ENCODE peak calls at places on chromosomes 13 and 19, in four cellular contexts. A, J, P and Z are unnamed samples.

GRCh38 chr13:74819549-74819948 is 662.4 kb downstream of the TBC1D4 start:
- DNase-seq in A (no peak), J (peak), P (no peak), Z (no peak)

GRCh38 chr19:1767464-1767933 is 14.2 kb downstream of the ONECUT3 start:
- DNase-seq in A (no peak), J (no peak), P (peak), Z (no peak)

GRCh38 chr19:1446713-1447564 is 3.0 kb upstream of the APC2 start:
- DNase-seq in A (no peak), J (no peak), P (no peak), Z (no peak)

GRCh38 chr19:48660854-48661731 is 11.7 kb downstream of the NTN5 start:
- DNase-seq in A (peak), J (peak), P (peak), Z (no peak)

GRCh38 chr13:45331123-45331619 is 9.8 kb downstream of the TPT1 start:
- DNase-seq in A (no peak), J (no peak), P (no peak), Z (no peak)

GRCh38 chr19:48837081-48837524 is 812 bp upstream of the HSD17B14 start:
- DNase-seq in A (peak), J (peak), P (peak), Z (no peak)

GRCh38 chr13:110475117-110475516 is 86.4 kb downstream of the RAB20 start:
- DNase-seq in A (no peak), J (no peak), P (no peak), Z (no peak)

GRCh38 chr19:664913-665443 is 2.0 kb upstream of the RNF126 start:
- DNase-seq in A (no peak), J (peak), P (peak), Z (no peak)

GRCh38 chr13:38777347-38778107 is 90.7 kb downstream of the FREM2 start:
- DNase-seq in A (no peak), J (no peak), P (no peak), Z (no peak)

GRCh38 chr19:10929402-10929794 is 787 bp downstream of the TIMM29 start:
- DNase-seq in A (no peak), J (no peak), P (no peak), Z (no peak)

GRCh38 chr19:1768248-1768647 is 14.9 kb downstream of the ONECUT3 start:
- DNase-seq in A (no peak), J (no peak), P (no peak), Z (no peak)

GRCh38 chr19:29381353-29382203 is 144.2 kb upstream of the VSTM2B start:
- DNase-seq in A (no peak), J (no peak), P (no peak), Z (no peak)

GRCh38 chr13:49303533-49304252 is 56.0 kb downstream of the CDADC1 start:
- DNase-seq in A (no peak), J (no peak), P (no peak), Z (no peak)

GRCh38 chr13:58032676-58033440 is 401.3 kb downstream of the PCDH17 start:
- DNase-seq in A (no peak), J (no peak), P (no peak), Z (no peak)

GRCh38 chr19:52689804-52690394 is 44.9 kb downstream of the ZNF611 start:
- DNase-seq in A (no peak), J (no peak), P (no peak), Z (no peak)

GRCh38 chr13:39963612-39964011 is 308.1 kb downstream of the COG6 start:
- DNase-seq in A (no peak), J (no peak), P (no peak), Z (no peak)

GRCh38 chr19:4267101-4267900 is 11.8 kb upstream of the SHD start:
- DNase-seq in A (no peak), J (peak), P (peak), Z (no peak)

GRCh38 chr13:48547663-48548092 is 14.8 kb upstream of the RCBTB2 start:
- DNase-seq in A (no peak), J (no peak), P (no peak), Z (no peak)

GRCh38 chr19:13981467-13981866 is 24.7 kb downstream of the RFX1 start:
- DNase-seq in A (no peak), J (no peak), P (no peak), Z (no peak)

GRCh38 chr13:98845726-98846125 is 93.3 kb upstream of the SLC15A1 start:
- DNase-seq in A (no peak), J (no peak), P (no peak), Z (no peak)

GRCh38 chr19:4328243-4328990 is 10.2 kb downstream of the STAP2 start:
- DNase-seq in A (peak), J (peak), P (peak), Z (peak)

GRCh38 chr19:42153606-42154405 is 21.6 kb upstream of the POU2F2 start:
- DNase-seq in A (no peak), J (no peak), P (no peak), Z (no peak)

GRCh38 chr13:80131204-80131603 is 209.7 kb downstream of the SPRY2 start:
- DNase-seq in A (no peak), J (peak), P (no peak), Z (no peak)

GRCh38 chr13:32650705-32651311 is 64.6 kb downstream of the PDS5B start:
- DNase-seq in A (no peak), J (peak), P (peak), Z (no peak)

GRCh38 chr13:70104481-70104880 is 3.1 kb upstream of the ATXN8OS start:
- DNase-seq in A (no peak), J (no peak), P (no peak), Z (no peak)

GRCh38 chr13:52027832-52028231 is 3.3 kb downstream of the UTP14C start:
- DNase-seq in A (no peak), J (no peak), P (no peak), Z (no peak)

GRCh38 chr19:19643158-19644053 is at the start of gene GMIP:
- DNase-seq in A (no peak), J (peak), P (peak), Z (no peak)

GRCh38 chr19:15154002-15154612 is 46.7 kb downstream of the NOTCH3 start:
- DNase-seq in A (no peak), J (peak), P (no peak), Z (no peak)

GRCh38 chr13:63409791-63410351 is 1994.2 kb upstream of the PCDH20 start:
- DNase-seq in A (no peak), J (no peak), P (no peak), Z (no peak)

GRCh38 chr19:13149628-13150186 is 468 bp downstream of the STX10 start:
- DNase-seq in A (no peak), J (peak), P (no peak), Z (no peak)

GRCh38 chr13:32284927-32285632 is 30.1 kb downstream of the ZAR1L start:
- DNase-seq in A (peak), J (peak), P (no peak), Z (no peak)

GRCh38 chr13:99812611-99813010 is 159.0 kb downstream of the ZIC5 start:
- DNase-seq in A (peak), J (no peak), P (no peak), Z (peak)

GRCh38 chr19:9791552-9792181 is 23.1 kb upstream of the ZNF846 start:
- DNase-seq in A (peak), J (peak), P (peak), Z (peak)

DNA sequence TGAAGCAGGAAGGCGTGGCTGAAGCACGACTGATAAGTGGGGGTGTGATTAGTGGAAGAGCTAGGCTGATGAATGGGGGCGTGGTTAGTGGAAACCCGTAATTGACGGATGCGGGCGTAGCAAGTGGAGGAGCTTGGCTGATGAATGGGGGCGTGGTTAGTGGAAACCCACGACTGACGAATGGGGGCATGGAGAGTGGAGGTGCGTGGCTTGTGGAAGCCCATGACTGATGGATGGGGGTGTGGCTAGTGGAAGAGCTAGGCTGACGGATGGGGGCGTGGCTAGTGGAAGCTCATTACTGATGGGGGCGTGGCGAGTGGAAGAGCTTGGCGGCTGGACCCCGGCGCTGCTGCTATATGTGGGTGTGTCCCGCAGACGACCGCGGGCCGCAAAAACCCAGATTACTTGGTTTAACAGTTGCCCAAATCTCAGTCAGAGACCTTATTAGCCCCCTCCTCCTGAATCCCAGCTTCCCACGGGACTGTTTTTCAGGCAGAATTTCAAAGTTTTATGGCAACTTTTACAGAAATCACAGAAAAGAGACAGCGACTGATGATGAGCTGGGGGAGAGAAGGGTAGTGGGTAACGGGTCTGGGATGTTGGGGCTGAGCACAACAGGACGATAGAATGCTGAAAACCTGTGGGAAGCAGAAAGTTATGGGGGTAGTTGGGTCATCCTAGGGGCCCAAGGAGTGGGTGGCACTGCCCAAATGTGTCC is 9.0 kb upstream of the MEIS3 start:
- DNase-seq in A (peak), J (peak), P (peak), Z (peak)
- H3K4me3 ChIP-seq in A (peak), J (peak), P (peak), Z (peak)

GRCh38 chr19:39412867-39413268 is 399 bp downstream of the PLEKHG2 start:
- DNase-seq in A (no peak), J (no peak), P (no peak), Z (no peak)
- TF ChIP-seq CTCF in A (no peak), J (no peak), P (no peak), Z (no peak)

DNA sequence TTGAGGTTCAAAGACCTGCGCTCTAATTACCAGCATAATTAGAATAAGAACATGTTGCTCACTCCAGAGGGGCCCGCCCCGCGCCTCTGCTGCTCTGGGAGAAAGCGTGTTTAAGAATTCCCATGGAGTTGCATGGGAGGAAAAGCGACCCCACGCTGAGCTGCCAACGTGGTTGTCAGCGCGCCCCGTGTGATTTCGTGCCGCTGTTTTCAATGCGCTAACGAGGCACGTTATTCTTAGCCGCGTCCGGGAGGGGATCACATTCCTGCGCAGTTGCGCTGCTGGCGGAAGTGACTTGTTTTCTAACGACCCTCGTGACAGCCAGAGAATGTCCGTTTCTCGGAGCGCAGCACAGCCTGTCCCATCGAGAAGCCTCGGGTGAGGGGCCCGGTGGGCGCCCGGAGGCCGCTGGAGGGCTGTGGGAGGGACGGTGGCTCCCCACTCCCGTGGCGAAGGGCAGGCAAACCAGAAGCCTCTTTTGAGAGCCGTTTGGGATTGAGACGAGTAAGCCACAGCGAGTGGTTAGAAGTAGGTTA is 173.8 kb upstream of the SOX1 start:
- DNase-seq in A (no peak), J (no peak), P (no peak), Z (no peak)
- H3K4me3 ChIP-seq in A (no peak), J (no peak), P (no peak), Z (no peak)

GRCh38 chr19:17678836-17679235 is 9.3 kb downstream of the UNC13A start:
- DNase-seq in A (no peak), J (no peak), P (no peak), Z (no peak)

GRCh38 chr19:17681505-17682125 is 6.5 kb downstream of the UNC13A start:
- DNase-seq in A (no peak), J (peak), P (no peak), Z (no peak)

GRCh38 chr19:17679526-17680234 is 8.5 kb downstream of the UNC13A start:
- DNase-seq in A (no peak), J (no peak), P (no peak), Z (no peak)

GRCh38 chr19:17682273-17682672 is 5.9 kb downstream of the UNC13A start:
- DNase-seq in A (no peak), J (no peak), P (no peak), Z (no peak)

DNA sequence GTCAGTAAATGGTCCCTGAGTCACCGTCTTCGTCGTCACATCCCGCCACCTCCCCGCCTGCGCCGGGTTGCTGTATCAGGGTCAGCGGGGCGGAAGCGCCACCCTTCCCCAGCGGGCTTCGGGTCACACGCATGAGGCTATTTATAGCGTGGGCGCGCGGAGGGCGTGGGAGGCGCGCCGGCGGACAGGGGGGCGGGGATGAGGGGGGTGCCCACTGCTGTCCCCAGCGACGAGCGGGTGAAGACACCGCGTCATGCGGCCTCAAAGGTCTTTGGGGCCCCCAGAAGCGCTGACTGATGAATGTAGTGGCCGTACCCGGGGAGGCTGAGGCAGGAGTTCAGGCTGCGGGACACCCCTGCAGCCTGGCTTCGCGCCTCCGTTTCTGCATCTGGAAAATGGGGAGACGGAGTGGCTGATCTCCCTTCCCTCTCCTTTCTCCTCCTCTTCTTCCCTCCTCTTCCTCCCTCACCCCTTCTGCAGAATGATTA is 7.9 kb downstream of the UNC13A start:
- DNase-seq in A (peak), J (peak), P (no peak), Z (no peak)
- TF ChIP-seq CTCF in A (peak), J (no peak), P (no peak), Z (no peak)

DNA sequence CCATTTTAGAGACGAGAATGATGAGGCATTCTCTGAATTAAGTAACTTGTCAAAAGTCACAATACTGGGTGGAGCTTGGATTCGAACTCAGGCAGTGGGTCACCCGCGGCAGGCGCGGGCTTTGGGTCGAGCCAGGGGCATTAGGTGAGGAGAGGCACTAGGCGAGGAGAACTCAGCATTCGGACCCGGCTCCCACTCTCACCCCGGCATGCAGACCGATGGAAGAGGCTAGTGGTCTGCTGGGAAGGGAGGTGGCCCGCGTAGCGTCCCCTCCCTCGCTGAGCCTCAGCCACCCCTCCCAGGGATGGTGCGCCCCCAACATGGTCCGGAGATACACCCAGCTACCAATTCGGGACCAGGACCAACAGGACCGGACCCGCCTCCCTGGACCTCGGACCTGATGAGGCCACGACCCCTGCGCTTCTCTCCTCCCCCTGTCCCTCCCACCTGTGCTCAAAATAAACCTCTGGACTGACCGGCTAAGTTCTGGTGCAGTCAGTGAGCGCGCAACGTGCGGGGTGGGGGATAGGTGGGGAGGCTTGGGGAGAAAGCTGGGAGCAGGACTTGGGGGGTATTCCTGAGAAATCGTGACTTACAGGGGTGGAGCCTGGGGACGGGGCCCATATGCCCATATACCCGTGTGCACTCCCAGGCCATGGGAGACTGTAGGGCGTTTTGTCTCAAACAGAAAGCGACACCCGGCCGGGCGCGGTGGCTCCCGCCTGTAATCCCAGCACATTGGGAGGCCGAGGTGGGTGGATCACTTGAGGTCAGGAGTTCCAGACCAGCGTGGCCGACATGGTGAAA is 1.3 kb upstream of the SNAPC2 start:
- DNase-seq in A (no peak), J (no peak), P (no peak), Z (no peak)
- H3K4me3 ChIP-seq in A (no peak), J (no peak), P (no peak), Z (no peak)

DNA sequence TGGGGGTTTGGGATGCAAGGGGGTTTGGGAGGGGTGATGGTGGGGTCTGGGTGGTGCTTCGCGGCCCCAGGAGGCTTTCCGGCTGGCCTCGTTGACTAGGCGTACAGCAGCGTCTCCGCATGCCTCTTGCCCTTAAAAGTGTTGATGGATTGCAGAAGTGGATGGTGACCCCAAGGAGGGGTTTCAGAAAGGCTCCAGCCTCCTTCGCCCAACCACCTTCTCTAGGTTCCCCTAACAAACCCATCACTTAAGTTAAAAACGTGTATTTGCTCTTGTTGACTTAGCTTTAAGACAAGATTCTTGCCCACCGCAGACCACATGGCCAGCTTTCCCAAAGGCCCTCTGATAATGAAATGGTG is 8.1 kb upstream of the TSHZ3 start:
- DNase-seq in A (no peak), J (no peak), P (no peak), Z (no peak)
- TF ChIP-seq CTCF in A (no peak), J (no peak), P (peak), Z (no peak)

GRCh38 chr19:45766293-45766918 is 2.6 kb downstream of the SIX5 start:
- DNase-seq in A (no peak), J (no peak), P (no peak), Z (no peak)
- H3K4me3 ChIP-seq in A (peak), J (peak), P (no peak), Z (peak)

GRCh38 chr13:29993196-29993595 is 142.8 kb upstream of the UBL3 start:
- DNase-seq in A (no peak), J (no peak), P (no peak), Z (no peak)
- TF ChIP-seq CTCF in A (no peak), J (no peak), P (no peak), Z (no peak)

GRCh38 chr19:18591735-18592385 is 3.3 kb downstream of the REX1BD start:
- DNase-seq in A (no peak), J (no peak), P (no peak), Z (no peak)

GRCh38 chr19:18596752-18597157 is 8.2 kb downstream of the REX1BD start:
- DNase-seq in A (no peak), J (peak), P (no peak), Z (no peak)

GRCh38 chr19:18594096-18594823 is 5.7 kb downstream of the REX1BD start:
- DNase-seq in A (no peak), J (peak), P (peak), Z (no peak)

GRCh38 chr19:18593367-18594095 is 4.9 kb downstream of the REX1BD start:
- DNase-seq in A (no peak), J (no peak), P (no peak), Z (no peak)

GRCh38 chr19:18594824-18595373 is 6.3 kb downstream of the REX1BD start:
- DNase-seq in A (no peak), J (no peak), P (no peak), Z (no peak)
- H3K4me3 ChIP-seq in A (peak), J (peak), P (peak), Z (peak)